ENCODE peak calls at places on chromosomes 6 and 20, in ten cellular contexts. C is CD8-positive, alpha-beta T cell; F is epithelial cell of esophagus; D is gastrocnemius medialis; S is astrocyte of the spinal cord; Q is fibroblast of mammary gland; Y is neural progenitor cell; J is AG09319; Z is OCI-LY7; H is HFFc6. A is an unnamed sample.

GRCh38 chr6:50817638-50817950 is 1.1 kb upstream of the TFAP2B start:
- DNase-seq in C (no peak), F (no peak), D (no peak), S (no peak), Q (no peak), Y (no peak), J (no peak), Z (no peak), H (no peak), A (no peak)

GRCh38 chr6:90227693-90228092 is 69.0 kb downstream of the BACH2 start:
- DNase-seq in C (no peak), F (no peak), D (no peak), S (no peak), Q (no peak), Y (no peak), J (no peak), Z (no peak), H (no peak), A (no peak)

GRCh38 chr20:9928955-9929354 is 90.1 kb upstream of the PAK5 start:
- DNase-seq in C (no peak), F (peak; percentile 87), D (no peak), S (no peak), Q (no peak), Y (no peak), J (no peak), Z (no peak), H (no peak), A (no peak)

GRCh38 chr6:22251331-22251730 is 45.5 kb downstream of the PRL start:
- DNase-seq in C (no peak), F (peak; percentile 66), D (no peak), S (peak; percentile 60), Q (peak; percentile 66), Y (no peak), J (no peak), Z (no peak), H (no peak), A (no peak)

GRCh38 chr6:36701401-36701991 is 3.9 kb downstream of the RAB44 start:
- DNase-seq in C (no peak), F (peak; percentile 46), D (no peak), S (no peak), Q (no peak), Y (no peak), J (no peak), Z (peak; percentile 69), H (peak; percentile 50), A (no peak)

GRCh38 chr6:113219783-113220182 is 637.4 kb upstream of the MARCKS start:
- DNase-seq in C (no peak), F (no peak), D (no peak), S (no peak), Q (no peak), Y (no peak), J (no peak), Z (no peak), H (no peak), A (no peak)

GRCh38 chr6:155528982-155529453 is 73.4 kb upstream of the NOX3 start:
- DNase-seq in C (no peak), F (peak; percentile 80), D (peak; percentile 68), S (peak; percentile 89), Q (peak; percentile 96), Y (no peak), J (peak; percentile 67), Z (peak; percentile 45), H (peak; percentile 94), A (no peak)

GRCh38 chr6:11042750-11043551 is 1.2 kb downstream of the ELOVL2 start:
- DNase-seq in C (no peak), F (peak; percentile 6), D (no peak), S (peak; percentile 29), Q (no peak), Y (peak; percentile 49), J (no peak), Z (no peak), H (no peak), A (no peak)

GRCh38 chr6:43541774-43542471 is 25.0 kb downstream of the POLR1C start:
- DNase-seq in C (no peak), F (no peak), D (no peak), S (no peak), Q (no peak), Y (no peak), J (no peak), Z (no peak), H (no peak), A (no peak)

GRCh38 chr6:39003072-39003471 is 45.5 kb upstream of the GLP1R start:
- DNase-seq in C (no peak), F (peak; percentile 12), D (no peak), S (no peak), Q (no peak), Y (peak; percentile 48), J (no peak), Z (no peak), H (no peak), A (no peak)

GRCh38 chr6:39003488-39003887 is 45.1 kb upstream of the GLP1R start:
- DNase-seq in C (no peak), F (no peak), D (no peak), S (no peak), Q (no peak), Y (no peak), J (no peak), Z (no peak), H (no peak), A (no peak)

GRCh38 chr6:39007575-39007974 is 41.0 kb upstream of the GLP1R start:
- DNase-seq in C (no peak), F (no peak), D (no peak), S (no peak), Q (no peak), Y (no peak), J (no peak), Z (no peak), H (no peak), A (no peak)

GRCh38 chr6:39005774-39006173 is 42.8 kb upstream of the GLP1R start:
- DNase-seq in C (no peak), F (no peak), D (no peak), S (no peak), Q (no peak), Y (no peak), J (no peak), Z (no peak), H (no peak), A (no peak)

DNA sequence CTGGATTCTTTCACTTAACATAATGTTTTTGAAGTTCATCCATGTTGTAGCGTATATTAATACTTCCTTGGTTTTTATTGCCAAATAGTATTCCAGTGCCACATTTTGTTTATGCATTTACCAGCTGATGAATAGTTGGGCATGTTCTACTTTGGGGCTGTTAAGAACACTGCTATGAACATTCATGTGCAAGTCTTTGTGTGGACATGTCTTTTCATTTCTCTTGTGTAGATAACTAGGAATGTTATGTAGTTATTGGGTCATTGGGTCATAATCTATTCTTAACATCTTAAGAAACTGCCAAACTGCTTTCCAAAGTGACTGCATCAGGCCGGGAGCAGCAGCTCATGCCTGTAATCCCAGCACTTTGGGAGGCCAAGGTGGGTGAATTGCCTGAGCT is 43.8 kb upstream of the GLP1R start:
- DNase-seq in C (no peak), F (peak; percentile 31), D (no peak), S (no peak), Q (no peak), Y (no peak), J (no peak), Z (no peak), H (no peak), A (no peak)
- TF ChIP-seq CTCF in C (no peak), F (no peak), D (no peak), S (no peak), Q (no peak), Y (no peak), J (no peak), Z (no peak), H (no peak), A (no peak)

GRCh38 chr6:68445926-68446325 is 189.2 kb upstream of the ADGRB3 start:
- DNase-seq in C (no peak), F (no peak), D (no peak), S (no peak), Q (no peak), Y (no peak), J (no peak), Z (no peak), H (no peak), A (no peak)

GRCh38 chr6:68447112-68447511 is 188.0 kb upstream of the ADGRB3 start:
- DNase-seq in C (no peak), F (no peak), D (no peak), S (no peak), Q (no peak), Y (no peak), J (no peak), Z (no peak), H (no peak), A (no peak)

DNA sequence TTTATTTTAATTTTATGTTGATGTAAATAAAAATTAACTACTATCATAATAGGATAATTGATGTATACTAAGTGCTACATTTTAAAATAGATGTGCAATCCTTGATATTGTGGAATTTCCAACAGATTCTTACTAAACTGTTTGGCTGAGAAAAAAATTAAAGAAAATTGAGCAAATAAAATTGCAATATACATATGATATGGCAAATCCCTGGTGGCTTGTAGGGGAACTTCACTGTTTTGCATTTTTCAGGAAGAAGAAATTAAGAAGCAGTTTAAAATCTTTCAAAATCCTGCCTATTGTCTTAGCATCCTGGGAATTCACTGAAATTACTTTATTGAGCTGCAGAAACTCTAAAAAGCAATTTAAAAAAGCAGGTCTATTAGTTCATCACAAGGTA is 191.4 kb upstream of the ADGRB3 start:
- DNase-seq in C (no peak), F (no peak), D (no peak), S (no peak), Q (no peak), Y (no peak), J (no peak), Z (no peak), H (no peak), A (no peak)
- TF ChIP-seq CTCF in C (no peak), F (no peak), D (no peak), S (peak; percentile 15), Q (peak; percentile 15), Y (peak; percentile 32), J (no peak), Z (no peak), H (peak; percentile 38), A (peak; percentile 16)

DNA sequence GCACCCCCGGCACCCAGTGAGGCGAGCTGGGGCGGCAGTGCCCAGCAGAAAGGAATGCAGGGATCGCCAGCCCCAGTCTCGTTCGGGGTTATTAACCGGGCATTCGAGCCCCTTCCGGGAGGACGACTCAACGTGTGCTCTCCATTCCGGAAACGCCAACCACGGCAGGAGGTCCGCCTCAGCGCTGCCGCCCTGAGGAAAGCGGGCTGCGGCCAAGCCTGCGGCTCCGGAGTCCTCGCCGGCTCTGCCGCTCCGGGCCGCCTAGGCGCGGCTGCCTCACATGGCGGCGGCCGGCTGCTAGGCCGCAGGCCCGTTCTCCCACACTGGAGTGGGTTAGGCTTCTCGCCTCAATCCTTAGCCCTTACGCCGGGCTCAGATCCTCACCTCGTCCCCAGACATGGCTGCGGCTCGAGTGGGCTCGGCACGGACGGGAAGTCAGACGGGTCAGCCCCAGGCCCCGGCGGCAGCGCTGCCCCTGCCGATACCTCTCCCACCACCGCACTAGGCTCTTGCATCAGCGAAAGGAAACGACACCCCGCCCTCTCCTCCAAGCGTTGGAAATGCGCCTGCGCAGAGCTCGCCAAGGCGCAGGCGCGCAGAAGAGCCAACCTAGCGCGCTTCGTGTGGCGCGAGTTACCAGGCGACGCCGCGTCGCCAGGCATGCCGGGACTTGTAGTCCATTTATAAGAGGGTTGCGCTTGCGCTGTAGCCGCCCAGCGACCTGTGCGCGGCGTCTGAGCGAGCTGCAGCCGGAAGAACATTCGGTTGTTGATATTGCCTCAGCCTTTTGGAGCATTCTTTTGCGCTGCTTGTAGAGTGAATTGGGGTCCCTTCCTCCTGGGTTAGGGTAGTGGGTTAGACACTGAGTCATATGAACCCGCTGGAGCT is at the start of gene EIF2S2:
- DNase-seq in C (peak; percentile 97), F (peak; percentile 99), D (peak; percentile 97), S (peak; percentile 100), Q (peak; percentile 98), Y (peak; percentile 100), J (peak; percentile 99), Z (peak; percentile 100), H (peak; percentile 96), A (peak; percentile 98)
- TF ChIP-seq CTCF in C (no peak), F (no peak), D (no peak), S (no peak), Q (no peak), Y (no peak), J (no peak), Z (no peak), H (no peak), A (no peak)

GRCh38 chr6:34791164-34791841 is 580 bp upstream of the BLTP3A start:
- DNase-seq in C (no peak), F (peak; percentile 37), D (peak; percentile 36), S (peak; percentile 25), Q (peak; percentile 30), Y (peak; percentile 62), J (no peak), Z (peak; percentile 78), H (no peak), A (no peak)
- TF ChIP-seq CTCF in C (no peak), F (peak; percentile 24), D (no peak), S (peak; percentile 36), Q (peak; percentile 10), Y (peak; percentile 31), J (peak; percentile 28), Z (peak; percentile 76), H (peak; percentile 52), A (peak; percentile 36)

A was measured in osteocyte.